ENCODE peak calls at places on chromosomes 13 and 19, in five cellular contexts. One of them, this sample, is unnamed.

GRCh38 chr13:46715363-46715762 is 81.6 kb downstream of the ESD start:
- DNase-seq in uterus: no peak
- DNase-seq in IMR-90: no peak
- DNase-seq in lower lobe of right lung: no peak
- DNase-seq in transverse colon: no peak
- DNase-seq in this sample: no peak

GRCh38 chr13:73870970-73871935 is 263.0 kb downstream of the KLF12 start:
- DNase-seq in uterus: peak; percentile 22
- DNase-seq in IMR-90: peak; percentile 96
- DNase-seq in lower lobe of right lung: no peak
- DNase-seq in transverse colon: no peak
- DNase-seq in this sample: peak; percentile 75

GRCh38 chr13:98504371-98504963 is 72.4 kb downstream of the STK24 start:
- DNase-seq in uterus: no peak
- DNase-seq in IMR-90: no peak
- DNase-seq in lower lobe of right lung: no peak
- DNase-seq in transverse colon: no peak
- DNase-seq in this sample: no peak

GRCh38 chr13:105908581-105908980 is 626.9 kb downstream of the EFNB2 start:
- DNase-seq in uterus: no peak
- DNase-seq in IMR-90: no peak
- DNase-seq in lower lobe of right lung: no peak
- DNase-seq in transverse colon: no peak
- DNase-seq in this sample: no peak

GRCh38 chr13:111658150-111659100 is 338.0 kb downstream of the TEX29 start:
- DNase-seq in uterus: no peak
- DNase-seq in IMR-90: no peak
- DNase-seq in lower lobe of right lung: no peak
- DNase-seq in transverse colon: no peak
- DNase-seq in this sample: no peak

GRCh38 chr19:6058411-6059201 is 51.7 kb downstream of the RFX2 start:
- DNase-seq in uterus: peak; percentile 20
- DNase-seq in IMR-90: no peak
- DNase-seq in lower lobe of right lung: no peak
- DNase-seq in transverse colon: peak; percentile 5
- DNase-seq in this sample: no peak

GRCh38 chr13:41941174-41941573 is 19.7 kb downstream of the VWA8 start:
- DNase-seq in uterus: no peak
- DNase-seq in IMR-90: peak; percentile 17
- DNase-seq in lower lobe of right lung: no peak
- DNase-seq in transverse colon: no peak
- DNase-seq in this sample: no peak

GRCh38 chr13:51221674-51222509 is at the start of gene FAM124A:
- DNase-seq in uterus: peak; percentile 62
- DNase-seq in IMR-90: peak; percentile 4
- DNase-seq in lower lobe of right lung: peak; percentile 58
- DNase-seq in transverse colon: peak; percentile 53
- DNase-seq in this sample: peak; percentile 66

GRCh38 chr19:1656988-1657536 is 4.6 kb upstream of the TCF3 start:
- DNase-seq in uterus: no peak
- DNase-seq in IMR-90: no peak
- DNase-seq in lower lobe of right lung: no peak
- DNase-seq in transverse colon: no peak
- DNase-seq in this sample: no peak

GRCh38 chr13:33537691-33538090 is 252.1 kb upstream of the STARD13 start:
- DNase-seq in uterus: no peak
- DNase-seq in IMR-90: no peak
- DNase-seq in lower lobe of right lung: no peak
- DNase-seq in transverse colon: no peak
- DNase-seq in this sample: no peak

GRCh38 chr13:24264976-24265375 is 44.4 kb upstream of the C1QTNF9 start:
- DNase-seq in uterus: no peak
- DNase-seq in IMR-90: no peak
- DNase-seq in lower lobe of right lung: peak; percentile 75
- DNase-seq in transverse colon: peak; percentile 51
- DNase-seq in this sample: peak; percentile 68

GRCh38 chr13:91162180-91162579 is 185.3 kb upstream of the MIR17HG start:
- DNase-seq in uterus: no peak
- DNase-seq in IMR-90: no peak
- DNase-seq in lower lobe of right lung: no peak
- DNase-seq in transverse colon: no peak
- DNase-seq in this sample: no peak

GRCh38 chr19:55476100-55476775 is at the start of gene ZNF628:
- DNase-seq in uterus: peak; percentile 99
- DNase-seq in IMR-90: peak; percentile 98
- DNase-seq in lower lobe of right lung: peak; percentile 99
- DNase-seq in transverse colon: peak; percentile 99
- DNase-seq in this sample: peak; percentile 100

GRCh38 chr19:38430931-38431330 is 2.6 kb upstream of the RYR1 start:
- DNase-seq in uterus: no peak
- DNase-seq in IMR-90: no peak
- DNase-seq in lower lobe of right lung: no peak
- DNase-seq in transverse colon: no peak
- DNase-seq in this sample: no peak

GRCh38 chr13:73429691-73430090 is 370.9 kb downstream of the KLF5 start:
- DNase-seq in uterus: no peak
- DNase-seq in IMR-90: peak; percentile 33
- DNase-seq in lower lobe of right lung: no peak
- DNase-seq in transverse colon: no peak
- DNase-seq in this sample: no peak

GRCh38 chr19:58045411-58046050 is 11.7 kb downstream of the ZSCAN1 start:
- DNase-seq in uterus: no peak
- DNase-seq in IMR-90: no peak
- DNase-seq in lower lobe of right lung: no peak
- DNase-seq in transverse colon: no peak
- DNase-seq in this sample: no peak

GRCh38 chr19:58044886-58045285 is 11.1 kb downstream of the ZSCAN1 start:
- DNase-seq in uterus: no peak
- DNase-seq in IMR-90: no peak
- DNase-seq in lower lobe of right lung: no peak
- DNase-seq in transverse colon: no peak
- DNase-seq in this sample: no peak

GRCh38 chr19:58046856-58047255 is 12.2 kb upstream of the ZNF135 start:
- DNase-seq in uterus: no peak
- DNase-seq in IMR-90: no peak
- DNase-seq in lower lobe of right lung: no peak
- DNase-seq in transverse colon: no peak
- DNase-seq in this sample: no peak

GRCh38 chr19:58042709-58043340 is 9.0 kb downstream of the ZSCAN1 start:
- DNase-seq in uterus: no peak
- DNase-seq in IMR-90: no peak
- DNase-seq in lower lobe of right lung: no peak
- DNase-seq in transverse colon: no peak
- DNase-seq in this sample: no peak

GRCh38 chr19:58044391-58044790 is 10.6 kb downstream of the ZSCAN1 start:
- DNase-seq in uterus: no peak
- DNase-seq in IMR-90: no peak
- DNase-seq in lower lobe of right lung: no peak
- DNase-seq in transverse colon: no peak
- DNase-seq in this sample: no peak
- H3K9me3 ChIP-seq in uterus: no peaks in the 10 kb centered on the region
- H3K9me3 ChIP-seq in IMR-90: peaks cover 72% of the 10 kb centered on the region
- H3K9me3 ChIP-seq in lower lobe of right lung: peaks cover 76% of the 10 kb centered on the region
- H3K9me3 ChIP-seq in transverse colon: peaks cover 20% of the 10 kb centered on the region
- H3K9me3 ChIP-seq in this sample: no peaks in the 10 kb centered on the region

GRCh38 chr13:103012611-103013010 is 53.6 kb downstream of the SLC10A2 start:
- DNase-seq in uterus: no peak
- DNase-seq in IMR-90: no peak
- DNase-seq in lower lobe of right lung: no peak
- DNase-seq in transverse colon: no peak
- DNase-seq in this sample: no peak
- H3K27ac ChIP-seq in uterus: no peak overlapping the region
- H3K27ac ChIP-seq in IMR-90: no peak overlapping the region
- H3K27ac ChIP-seq in lower lobe of right lung: no peak overlapping the region
- H3K27ac ChIP-seq in transverse colon: no peak overlapping the region
- H3K27ac ChIP-seq in this sample: no peak overlapping the region

DNA sequence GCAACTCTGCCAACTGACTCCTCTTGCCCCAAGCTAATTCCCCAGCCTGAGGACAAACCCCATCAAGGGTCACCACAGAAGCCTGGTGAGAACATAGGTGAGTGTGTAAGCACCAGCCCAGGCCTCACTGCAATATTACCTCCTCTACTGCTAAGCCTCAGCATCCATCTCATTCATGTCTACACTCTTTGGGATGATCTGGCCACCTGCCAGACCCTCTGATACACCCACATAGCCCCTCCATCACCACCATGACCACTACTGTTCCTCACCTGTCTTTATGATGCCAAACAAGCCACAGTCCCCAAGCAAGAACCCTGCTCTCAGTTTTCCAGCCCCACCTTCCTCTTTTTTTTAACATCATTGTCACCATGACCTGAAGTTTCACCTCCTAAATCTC is 2.3 kb downstream of the ZNF792 start:
- DNase-seq in uterus: no peak
- DNase-seq in IMR-90: no peak
- DNase-seq in lower lobe of right lung: no peak
- DNase-seq in transverse colon: no peak
- DNase-seq in this sample: no peak
- H3K9me3 ChIP-seq in uterus: no peaks in the 10 kb centered on the region
- H3K9me3 ChIP-seq in IMR-90: peaks cover 37% of the 10 kb centered on the region
- H3K9me3 ChIP-seq in lower lobe of right lung: peaks cover 48% of the 10 kb centered on the region
- H3K9me3 ChIP-seq in transverse colon: peaks cover 33% of the 10 kb centered on the region
- H3K9me3 ChIP-seq in this sample: peaks cover 38% of the 10 kb centered on the region

DNA sequence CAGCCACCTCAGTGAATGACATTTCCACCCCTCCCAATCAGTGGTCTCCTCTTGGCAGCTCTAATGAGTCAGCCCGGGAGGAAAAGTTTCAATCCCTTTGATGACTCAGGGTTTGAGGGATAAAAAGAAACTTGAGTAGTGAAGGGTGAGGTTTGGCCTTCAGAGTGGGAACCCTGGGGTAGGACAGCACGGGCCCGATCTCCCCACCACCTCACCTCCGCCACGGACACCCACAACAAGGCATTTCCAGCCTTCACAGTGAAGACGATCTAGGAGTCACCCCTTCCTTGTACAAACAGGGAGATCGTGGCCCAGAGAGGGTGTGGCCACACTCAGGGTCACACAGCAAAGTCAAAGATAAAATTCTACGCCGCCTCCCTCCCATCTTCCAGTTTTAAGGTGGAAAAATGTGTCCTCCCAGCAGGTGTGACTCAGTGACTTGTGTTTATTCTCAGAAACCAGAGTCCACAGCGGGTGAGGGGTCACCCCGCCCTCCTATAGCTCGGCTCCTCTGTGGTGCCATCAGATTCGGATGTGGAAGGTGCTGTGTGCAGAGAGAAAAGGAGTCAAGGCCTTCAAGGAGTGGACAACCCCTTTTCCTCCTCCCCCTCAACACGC is 12.3 kb downstream of the CIB3 start:
- DNase-seq in uterus: no peak
- DNase-seq in IMR-90: peak; percentile 87
- DNase-seq in lower lobe of right lung: no peak
- DNase-seq in transverse colon: peak; percentile 47
- DNase-seq in this sample: no peak
- H3K27ac ChIP-seq in uterus: no peak overlapping the region
- H3K27ac ChIP-seq in IMR-90: peak overlapping the region; percentile 54
- H3K27ac ChIP-seq in lower lobe of right lung: no peak overlapping the region
- H3K27ac ChIP-seq in transverse colon: no peak overlapping the region
- H3K27ac ChIP-seq in this sample: no peak overlapping the region

DNA sequence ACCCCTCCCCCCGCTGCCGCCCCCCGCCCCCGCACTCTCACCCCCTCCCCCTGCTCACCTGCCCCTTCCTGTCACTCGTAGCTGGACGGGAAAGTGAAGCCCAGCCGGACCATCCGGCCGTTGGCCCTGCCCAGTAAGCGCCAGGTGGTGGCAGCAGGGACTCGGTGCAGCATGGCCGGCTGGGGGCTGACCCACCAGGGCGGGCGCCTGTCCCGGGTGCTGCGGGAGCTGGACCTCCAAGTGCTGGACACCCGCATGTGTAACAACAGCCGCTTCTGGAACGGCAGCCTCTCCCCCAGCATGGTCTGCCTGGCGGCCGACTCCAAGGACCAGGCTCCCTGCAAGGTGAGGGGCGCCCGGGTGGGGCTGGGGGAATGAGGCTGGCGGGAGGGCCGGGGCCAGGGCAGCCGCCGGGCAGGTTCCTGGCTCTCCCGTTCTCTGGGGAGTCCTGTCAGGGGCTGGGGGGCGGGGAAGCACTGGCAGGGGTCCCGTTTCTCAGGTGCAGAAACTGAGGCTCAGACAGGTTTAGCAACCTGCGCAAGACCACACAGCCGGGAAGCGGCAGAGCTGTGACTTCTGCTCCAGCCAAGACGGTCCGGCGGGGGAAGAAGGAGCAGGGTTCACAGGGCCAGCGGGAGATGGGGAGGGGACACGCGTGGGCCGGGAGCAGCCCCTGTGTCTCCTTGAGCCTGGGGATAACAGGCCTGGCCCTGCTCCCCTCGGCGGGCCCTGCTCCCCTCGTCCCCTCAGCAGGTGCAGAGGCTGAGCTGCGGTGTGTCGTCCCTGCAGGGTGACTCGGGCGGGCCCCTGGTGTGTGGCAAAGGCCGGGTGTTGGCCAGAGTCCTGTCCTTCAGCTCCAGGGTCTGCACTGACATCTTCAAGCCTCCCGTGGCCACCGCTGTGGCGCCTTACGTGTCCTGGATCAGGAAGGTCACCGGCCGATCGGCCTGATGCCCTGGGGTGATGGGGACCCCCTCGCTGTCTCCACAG is 5.3 kb downstream of the GZMM start:
- DNase-seq in uterus: no peak
- DNase-seq in IMR-90: no peak
- DNase-seq in lower lobe of right lung: no peak
- DNase-seq in transverse colon: no peak
- DNase-seq in this sample: no peak
- H3K9me3 ChIP-seq in uterus: no peaks in the 10 kb centered on the region
- H3K9me3 ChIP-seq in IMR-90: no peaks in the 10 kb centered on the region
- H3K9me3 ChIP-seq in lower lobe of right lung: no peaks in the 10 kb centered on the region
- H3K9me3 ChIP-seq in transverse colon: no peaks in the 10 kb centered on the region
- H3K9me3 ChIP-seq in this sample: no peaks in the 10 kb centered on the region

GRCh38 chr13:110403315-110403714 is 96.2 kb downstream of the COL4A2 start:
- DNase-seq in uterus: no peak
- DNase-seq in IMR-90: peak; percentile 84
- DNase-seq in lower lobe of right lung: no peak
- DNase-seq in transverse colon: no peak
- DNase-seq in this sample: no peak
- H3K27ac ChIP-seq in uterus: peak overlapping the region; percentile 98
- H3K27ac ChIP-seq in IMR-90: peak overlapping the region; percentile 96
- H3K27ac ChIP-seq in lower lobe of right lung: no peak overlapping the region
- H3K27ac ChIP-seq in transverse colon: peak overlapping the region; percentile 89
- H3K27ac ChIP-seq in this sample: no peak overlapping the region